ENCODE peak calls at places on chromosomes 7 and 10, in five cellular contexts. L, O, Q, N and M are unnamed samples.

GRCh38 chr7:34851431-34851830 is 185.9 kb downstream of the DPY19L1 start:
- DNase-seq in L (no peak), O (no peak), Q (no peak), N (no peak), M (no peak)

GRCh38 chr10:71068811-71069411 is 143.5 kb upstream of the UNC5B start:
- DNase-seq in L (peak; percentile 67), O (no peak), Q (no peak), N (peak; percentile 90), M (no peak)

GRCh38 chr7:52504546-52504945 is 530.9 kb upstream of the POM121L12 start:
- DNase-seq in L (no peak), O (no peak), Q (no peak), N (no peak), M (no peak)

GRCh38 chr10:125231116-125231812 is 70.9 kb upstream of the CTBP2 start:
- DNase-seq in L (no peak), O (no peak), Q (no peak), N (no peak), M (no peak)

GRCh38 chr10:36675458-36675880 is 449.9 kb upstream of the ANKRD30A start:
- DNase-seq in L (no peak), O (no peak), Q (no peak), N (no peak), M (no peak)

GRCh38 chr7:15433154-15433553 is 128.7 kb downstream of the AGMO start:
- DNase-seq in L (no peak), O (no peak), Q (no peak), N (no peak), M (no peak)

GRCh38 chr7:11716185-11716584 is 115.8 kb downstream of the THSD7A start:
- DNase-seq in L (peak; percentile 20), O (no peak), Q (peak; percentile 30), N (no peak), M (no peak)

GRCh38 chr7:123041085-123041484 is 45.6 kb upstream of the TAS2R16 start:
- DNase-seq in L (no peak), O (no peak), Q (no peak), N (no peak), M (no peak)

GRCh38 chr7:132270517-132270916 is 305.8 kb downstream of the PLXNA4 start:
- DNase-seq in L (no peak), O (no peak), Q (no peak), N (no peak), M (no peak)

GRCh38 chr7:3559178-3559765 is 258.2 kb downstream of the SDK1 start:
- DNase-seq in L (peak; percentile 12), O (no peak), Q (no peak), N (no peak), M (peak; percentile 22)

GRCh38 chr7:155751409-155751808 is 60.9 kb downstream of the SHH start:
- DNase-seq in L (no peak), O (no peak), Q (no peak), N (no peak), M (no peak)

GRCh38 chr7:151633516-151633812 is 113.8 kb upstream of the RHEB start:
- DNase-seq in L (no peak), O (no peak), Q (no peak), N (no peak), M (no peak)

GRCh38 chr7:111107576-111107975 is 16.6 kb downstream of the LRRN3 start:
- DNase-seq in L (no peak), O (no peak), Q (no peak), N (no peak), M (no peak)

GRCh38 chr10:6068422-6068821 is 6.3 kb upstream of the IL2RA start:
- DNase-seq in L (no peak), O (no peak), Q (no peak), N (peak; percentile 38), M (no peak)

GRCh38 chr7:55306331-55306730 is 58.8 kb upstream of the LANCL2 start:
- DNase-seq in L (no peak), O (no peak), Q (no peak), N (no peak), M (no peak)

GRCh38 chr10:119253433-119254174 is 46.2 kb downstream of the GRK5 start:
- DNase-seq in L (peak; percentile 73), O (peak; percentile 40), Q (no peak), N (peak; percentile 95), M (no peak)

GRCh38 chr7:106048621-106049020 is 63.5 kb downstream of the SYPL1 start:
- DNase-seq in L (no peak), O (no peak), Q (no peak), N (no peak), M (no peak)

GRCh38 chr7:75915416-75916156 is 631 bp downstream of the POR start:
- DNase-seq in L (peak; percentile 15), O (peak; percentile 41), Q (no peak), N (peak; percentile 74), M (peak; percentile 15)

GRCh38 chr10:118114992-118115391 is 68.3 kb upstream of the RAB11FIP2 start:
- DNase-seq in L (no peak), O (no peak), Q (no peak), N (no peak), M (no peak)

GRCh38 chr10:118110750-118111149 is 64.0 kb upstream of the RAB11FIP2 start:
- DNase-seq in L (no peak), O (no peak), Q (no peak), N (no peak), M (no peak)

GRCh38 chr10:118112496-118113125 is 65.9 kb upstream of the RAB11FIP2 start:
- DNase-seq in L (no peak), O (no peak), Q (no peak), N (no peak), M (no peak)

GRCh38 chr10:118118751-118119150 is 72.0 kb upstream of the RAB11FIP2 start:
- DNase-seq in L (no peak), O (no peak), Q (no peak), N (no peak), M (no peak)

DNA sequence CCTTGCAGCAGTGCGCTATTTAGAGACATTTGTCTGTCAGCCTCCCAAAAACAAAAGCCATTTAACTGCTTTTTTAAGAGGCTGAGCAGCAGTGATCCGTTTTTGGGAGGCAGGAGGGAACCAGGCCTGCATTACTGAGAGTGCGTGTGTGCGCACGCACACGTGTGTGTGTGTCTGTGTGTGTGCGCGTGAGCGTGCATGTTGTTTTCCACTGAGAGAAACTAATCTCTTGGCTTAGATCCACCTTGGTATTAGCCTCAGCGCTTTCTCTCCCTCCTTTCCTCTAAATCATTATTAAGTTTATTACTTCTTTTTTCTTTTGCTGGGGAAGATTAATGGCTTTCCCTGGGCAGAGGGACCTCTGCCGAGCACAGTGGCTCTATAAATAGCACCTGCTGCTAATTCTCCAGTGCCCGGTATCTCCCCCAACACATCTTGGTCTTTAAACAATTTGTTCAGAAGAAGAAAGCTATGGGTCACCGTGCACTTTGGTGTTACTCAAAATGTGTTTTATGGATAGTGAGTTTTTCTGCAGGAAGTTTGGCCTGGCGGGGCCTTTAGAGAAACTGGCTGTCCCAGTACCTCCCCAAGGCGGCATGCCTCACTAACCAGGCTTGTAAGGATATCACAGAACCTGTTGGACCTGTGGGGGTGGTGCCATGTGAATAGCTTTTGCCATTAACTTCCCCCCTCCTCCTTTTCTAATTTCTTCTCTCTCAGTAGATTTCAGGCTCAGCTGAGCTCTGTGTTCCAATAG is 70.0 kb upstream of the RAB11FIP2 start:
- DNase-seq in L (no peak), O (no peak), Q (no peak), N (no peak), M (peak; percentile 41)
- H3K4me1 ChIP-seq in L (peaks cover 4% of the 10 kb centered on the region), O (no peaks in the 10 kb centered on the region), Q (no peaks in the 10 kb centered on the region), N (peaks cover 11% of the 10 kb centered on the region), M (peaks cover 3% of the 10 kb centered on the region)

DNA sequence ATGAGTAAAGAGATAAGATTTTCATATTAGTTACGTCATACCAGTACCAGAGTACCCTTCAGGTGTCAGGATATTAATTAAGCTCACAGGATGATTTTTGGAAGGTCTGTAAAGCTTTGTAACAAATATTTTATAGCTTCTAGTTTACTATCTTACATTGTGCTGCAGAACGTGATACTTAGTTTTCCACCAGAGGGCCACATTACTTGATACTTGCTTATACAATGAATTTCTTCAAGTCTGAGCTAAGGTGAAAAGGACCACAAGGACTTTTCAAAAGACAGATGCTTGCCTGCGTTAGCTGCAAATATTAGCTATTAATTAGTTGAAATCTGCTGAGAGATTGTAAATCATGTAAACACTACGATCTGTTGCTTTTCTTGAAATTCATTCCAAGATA is 12.2 kb downstream of the FOXP2 start:
- DNase-seq in L (no peak), O (no peak), Q (no peak), N (no peak), M (no peak)
- TF ChIP-seq CTCF in L (peak; percentile 46), O (no peak), Q (no peak), N (peak; percentile 22), M (no peak)

GRCh38 chr7:23012797-23013714 is 874 bp downstream of the HYCC1 start:
- DNase-seq in L (peak; percentile 30), O (peak; percentile 29), Q (peak; percentile 45), N (peak; percentile 68), M (peak; percentile 5)

GRCh38 chr7:23016345-23017253 is 2.7 kb upstream of the HYCC1 start:
- DNase-seq in L (no peak), O (no peak), Q (no peak), N (no peak), M (no peak)

GRCh38 chr7:23013715-23014649 is at the start of gene HYCC1:
- DNase-seq in L (peak; percentile 99), O (peak; percentile 98), Q (peak; percentile 99), N (peak; percentile 100), M (peak; percentile 99)

GRCh38 chr7:23012186-23012585 is 1.7 kb downstream of the HYCC1 start:
- DNase-seq in L (no peak), O (no peak), Q (no peak), N (no peak), M (no peak)

DNA sequence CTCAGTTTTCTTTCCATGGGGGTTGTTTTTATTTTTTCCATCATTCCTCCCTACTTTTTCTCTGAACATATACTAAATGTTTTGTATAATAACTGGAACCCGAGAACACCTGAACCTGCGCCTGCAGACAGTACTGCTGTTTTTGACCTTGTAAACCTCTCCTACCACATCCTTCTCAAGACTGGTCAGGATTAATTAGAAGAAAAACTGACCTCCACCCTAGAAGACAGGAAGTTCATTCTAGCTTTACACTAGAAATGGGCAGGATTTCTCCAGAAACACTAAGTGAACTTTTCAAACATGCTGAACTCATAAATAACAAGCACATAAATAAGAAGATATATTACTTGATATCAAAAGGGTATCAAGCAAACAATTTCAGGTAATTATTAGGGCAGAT is 751 bp upstream of the HYCC1 start:
- DNase-seq in L (no peak), O (no peak), Q (no peak), N (no peak), M (no peak)
- H3K4me1 ChIP-seq in L (peaks cover 41% of the 10 kb centered on the region), O (no peaks in the 10 kb centered on the region), Q (peaks cover 11% of the 10 kb centered on the region), N (peaks cover 13% of the 10 kb centered on the region), M (no peaks in the 10 kb centered on the region)

GRCh38 chr10:23534761-23535160 is 95.9 kb downstream of the OTUD1 start:
- DNase-seq in L (no peak), O (no peak), Q (no peak), N (no peak), M (no peak)

GRCh38 chr10:23533212-23533611 is 94.3 kb downstream of the OTUD1 start:
- DNase-seq in L (no peak), O (no peak), Q (no peak), N (no peak), M (no peak)

GRCh38 chr10:23538968-23539367 is 100.1 kb downstream of the OTUD1 start:
- DNase-seq in L (no peak), O (no peak), Q (no peak), N (no peak), M (no peak)

GRCh38 chr10:23534328-23534727 is 95.5 kb downstream of the OTUD1 start:
- DNase-seq in L (no peak), O (no peak), Q (no peak), N (no peak), M (no peak)

GRCh38 chr10:23535381-23535780 is 96.5 kb downstream of the OTUD1 start:
- DNase-seq in L (no peak), O (no peak), Q (no peak), N (no peak), M (no peak)
- TF ChIP-seq CTCF in L (no peak), O (no peak), Q (no peak), N (no peak), M (no peak)

GRCh38 chr7:49850921-49851613 is 77.6 kb downstream of the VWC2 start:
- DNase-seq in L (no peak), O (no peak), Q (no peak), N (no peak), M (no peak)
- H3K4me1 ChIP-seq in L (peaks cover 8% of the 10 kb centered on the region), O (no peaks in the 10 kb centered on the region), Q (no peaks in the 10 kb centered on the region), N (no peaks in the 10 kb centered on the region), M (no peaks in the 10 kb centered on the region)